ENCODE peak calls at places on chromosome 19, in six cellular contexts. J, M, E, I, W and F are unnamed samples.

GRCh38 chr19:16088985-16089846 is 12.9 kb downstream of the TPM4 start:
- DNase-seq in W (no peak), M (no peak), E (no peak), I (no peak), J (no peak), F (no peak)

GRCh38 chr19:18460900-18461299 is 23.0 kb upstream of the ISYNA1 start:
- DNase-seq in J (no peak), W (no peak), M (no peak), I (no peak), E (no peak), F (no peak)

GRCh38 chr19:39907213-39907612 is 27.2 kb downstream of the FCGBP start:
- DNase-seq in M (no peak), I (no peak), E (no peak), W (no peak), J (no peak), F (no peak)

GRCh38 chr19:4976412-4977298 is 7.7 kb downstream of the KDM4B start:
- DNase-seq in M (peak), J (peak), I (peak), W (no peak), E (no peak), F (peak)

GRCh38 chr19:45528149-45528743 is 21.0 kb downstream of the VASP start:
- DNase-seq in E (no peak), W (no peak), J (peak), M (peak), I (peak), F (peak)

GRCh38 chr19:16023558-16023915 is 52.8 kb upstream of the TPM4 start:
- DNase-seq in I (no peak), E (no peak), W (no peak), J (no peak), M (no peak), F (no peak)

GRCh38 chr19:16435999-16436650 is 35.6 kb downstream of the EPS15L1 start:
- DNase-seq in I (no peak), M (no peak), J (no peak), E (no peak), W (no peak), F (no peak)

GRCh38 chr19:15195381-15195964 is 5.3 kb downstream of the NOTCH3 start:
- DNase-seq in W (no peak), J (peak), E (no peak), I (no peak), M (peak), F (peak)